ENCODE peak calls at places on chromosomes 1 and 21, in seven cellular contexts. One of them, this sample, is unnamed.

GRCh38 chr1:108627951-108628350 is 32.9 kb downstream of the HENMT1 start:
- DNase-seq in sigmoid colon: no peak
- DNase-seq in pancreas: no peak
- DNase-seq in AG04450: no peak
- DNase-seq in AG10803: no peak
- DNase-seq in CD8-positive, alpha-beta memory T cell: no peak
- DNase-seq in GM06990: no peak
- DNase-seq in this sample: no peak

GRCh38 chr1:212062832-212063438 is 27.4 kb downstream of the DTL start:
- DNase-seq in sigmoid colon: no peak
- DNase-seq in pancreas: no peak
- DNase-seq in AG04450: peak
- DNase-seq in AG10803: peak
- DNase-seq in CD8-positive, alpha-beta memory T cell: peak
- DNase-seq in GM06990: no peak
- DNase-seq in this sample: peak

GRCh38 chr1:95233321-95233736 is 681 bp upstream of the RWDD3 start:
- DNase-seq in sigmoid colon: peak
- DNase-seq in pancreas: peak
- DNase-seq in AG04450: no peak
- DNase-seq in AG10803: peak
- DNase-seq in CD8-positive, alpha-beta memory T cell: no peak
- DNase-seq in GM06990: no peak
- DNase-seq in this sample: peak

GRCh38 chr21:35375115-35375514 is 326.0 kb upstream of the RUNX1 start:
- DNase-seq in sigmoid colon: peak
- DNase-seq in pancreas: no peak
- DNase-seq in AG04450: peak
- DNase-seq in AG10803: peak
- DNase-seq in CD8-positive, alpha-beta memory T cell: no peak
- DNase-seq in GM06990: no peak
- DNase-seq in this sample: peak

GRCh38 chr1:44620072-44620471 is 54.2 kb downstream of the TMEM53 start:
- DNase-seq in sigmoid colon: no peak
- DNase-seq in pancreas: no peak
- DNase-seq in AG04450: no peak
- DNase-seq in AG10803: no peak
- DNase-seq in CD8-positive, alpha-beta memory T cell: no peak
- DNase-seq in GM06990: no peak
- DNase-seq in this sample: no peak

GRCh38 chr1:184541537-184542152 is 154.8 kb downstream of the C1orf21 start:
- DNase-seq in sigmoid colon: peak
- DNase-seq in pancreas: no peak
- DNase-seq in AG04450: no peak
- DNase-seq in AG10803: no peak
- DNase-seq in CD8-positive, alpha-beta memory T cell: no peak
- DNase-seq in GM06990: no peak
- DNase-seq in this sample: peak

GRCh38 chr1:9179450-9179849 is 50.5 kb upstream of the GPR157 start:
- DNase-seq in sigmoid colon: no peak
- DNase-seq in pancreas: no peak
- DNase-seq in AG04450: no peak
- DNase-seq in AG10803: no peak
- DNase-seq in CD8-positive, alpha-beta memory T cell: no peak
- DNase-seq in GM06990: no peak
- DNase-seq in this sample: no peak

GRCh38 chr21:43359081-43359822 is 67.7 kb downstream of the SIK1 start:
- DNase-seq in sigmoid colon: no peak
- DNase-seq in pancreas: no peak
- DNase-seq in AG04450: no peak
- DNase-seq in AG10803: no peak
- DNase-seq in CD8-positive, alpha-beta memory T cell: no peak
- DNase-seq in GM06990: no peak
- DNase-seq in this sample: no peak

GRCh38 chr1:109723351-109723750 is 11.3 kb downstream of the GSTM5 start:
- DNase-seq in sigmoid colon: no peak
- DNase-seq in pancreas: no peak
- DNase-seq in AG04450: no peak
- DNase-seq in AG10803: peak
- DNase-seq in CD8-positive, alpha-beta memory T cell: no peak
- DNase-seq in GM06990: no peak
- DNase-seq in this sample: peak

GRCh38 chr1:6056549-6056948 is 10.9 kb downstream of the KCNAB2 start:
- DNase-seq in sigmoid colon: no peak
- DNase-seq in pancreas: no peak
- DNase-seq in AG04450: no peak
- DNase-seq in AG10803: no peak
- DNase-seq in CD8-positive, alpha-beta memory T cell: no peak
- DNase-seq in GM06990: no peak
- DNase-seq in this sample: no peak

GRCh38 chr1:69824932-69825331 is 257.2 kb downstream of the LRRC7 start:
- DNase-seq in sigmoid colon: no peak
- DNase-seq in pancreas: no peak
- DNase-seq in AG04450: no peak
- DNase-seq in AG10803: peak
- DNase-seq in CD8-positive, alpha-beta memory T cell: no peak
- DNase-seq in GM06990: no peak
- DNase-seq in this sample: no peak

GRCh38 chr1:15573477-15573876 is 11.4 kb downstream of the AGMAT start:
- DNase-seq in sigmoid colon: no peak
- DNase-seq in pancreas: no peak
- DNase-seq in AG04450: no peak
- DNase-seq in AG10803: peak
- DNase-seq in CD8-positive, alpha-beta memory T cell: no peak
- DNase-seq in GM06990: no peak
- DNase-seq in this sample: peak

GRCh38 chr21:28754127-28754611 is 238.5 kb downstream of the LTN1 start:
- DNase-seq in sigmoid colon: peak
- DNase-seq in pancreas: no peak
- DNase-seq in AG04450: peak
- DNase-seq in AG10803: peak
- DNase-seq in CD8-positive, alpha-beta memory T cell: no peak
- DNase-seq in GM06990: no peak
- DNase-seq in this sample: peak

GRCh38 chr1:224736619-224737352 is 120.7 kb downstream of the CNIH3 start:
- DNase-seq in sigmoid colon: peak
- DNase-seq in pancreas: no peak
- DNase-seq in AG04450: no peak
- DNase-seq in AG10803: peak
- DNase-seq in CD8-positive, alpha-beta memory T cell: no peak
- DNase-seq in GM06990: peak
- DNase-seq in this sample: peak

GRCh38 chr1:180343931-180344406 is 113.9 kb downstream of the LHX4 start:
- DNase-seq in sigmoid colon: no peak
- DNase-seq in pancreas: no peak
- DNase-seq in AG04450: no peak
- DNase-seq in AG10803: peak
- DNase-seq in CD8-positive, alpha-beta memory T cell: no peak
- DNase-seq in GM06990: no peak
- DNase-seq in this sample: peak

GRCh38 chr1:20551945-20552727 is at the start of gene FAM43B:
- DNase-seq in sigmoid colon: peak
- DNase-seq in pancreas: peak
- DNase-seq in AG04450: no peak
- DNase-seq in AG10803: no peak
- DNase-seq in CD8-positive, alpha-beta memory T cell: no peak
- DNase-seq in GM06990: no peak
- DNase-seq in this sample: peak

GRCh38 chr1:208437416-208437815 is 193.2 kb upstream of the PLXNA2 start:
- DNase-seq in sigmoid colon: no peak
- DNase-seq in pancreas: no peak
- DNase-seq in AG04450: no peak
- DNase-seq in AG10803: peak
- DNase-seq in CD8-positive, alpha-beta memory T cell: no peak
- DNase-seq in GM06990: no peak
- DNase-seq in this sample: no peak

GRCh38 chr21:46153259-46154154 is 1.9 kb downstream of the FTCD start:
- DNase-seq in sigmoid colon: peak
- DNase-seq in pancreas: peak
- DNase-seq in AG04450: no peak
- DNase-seq in AG10803: peak
- DNase-seq in CD8-positive, alpha-beta memory T cell: peak
- DNase-seq in GM06990: no peak
- DNase-seq in this sample: peak

GRCh38 chr1:28173980-28174297 is 2.6 kb downstream of the PTAFR start:
- DNase-seq in sigmoid colon: no peak
- DNase-seq in pancreas: no peak
- DNase-seq in AG04450: peak
- DNase-seq in AG10803: peak
- DNase-seq in CD8-positive, alpha-beta memory T cell: no peak
- DNase-seq in GM06990: peak
- DNase-seq in this sample: peak
- H3K4me3 ChIP-seq in sigmoid colon: no peak
- H3K4me3 ChIP-seq in pancreas: peak
- H3K4me3 ChIP-seq in AG04450: no peak
- H3K4me3 ChIP-seq in AG10803: no peak
- H3K4me3 ChIP-seq in CD8-positive, alpha-beta memory T cell: no peak
- H3K4me3 ChIP-seq in GM06990: peak
- H3K4me3 ChIP-seq in this sample: no peak

DNA sequence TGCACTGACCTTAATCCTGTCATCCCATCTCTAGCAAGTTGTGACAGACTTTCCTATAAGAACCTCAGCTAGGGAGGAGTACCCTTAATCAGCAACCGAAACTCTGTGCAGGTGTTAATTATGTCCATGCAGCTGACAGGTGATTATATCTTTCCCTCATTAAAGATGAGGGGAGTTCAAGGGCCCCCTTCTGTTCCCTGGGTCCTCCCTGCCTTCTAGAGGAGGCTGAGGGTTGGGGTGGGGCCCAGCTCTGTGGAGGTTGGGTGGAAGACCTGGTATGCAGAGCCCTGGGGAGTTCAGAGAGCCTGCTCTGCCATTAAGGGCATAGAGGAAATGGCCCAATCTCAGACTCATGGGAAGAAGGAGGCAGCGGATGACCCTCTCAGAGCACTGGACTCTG is 35.6 kb upstream of the CRNN start:
- DNase-seq in sigmoid colon: no peak
- DNase-seq in pancreas: no peak
- DNase-seq in AG04450: no peak
- DNase-seq in AG10803: no peak
- DNase-seq in CD8-positive, alpha-beta memory T cell: no peak
- DNase-seq in GM06990: no peak
- DNase-seq in this sample: no peak
- H3K4me3 ChIP-seq in sigmoid colon: no peak
- H3K4me3 ChIP-seq in pancreas: no peak
- H3K4me3 ChIP-seq in AG04450: no peak
- H3K4me3 ChIP-seq in AG10803: no peak
- H3K4me3 ChIP-seq in CD8-positive, alpha-beta memory T cell: no peak
- H3K4me3 ChIP-seq in GM06990: no peak
- H3K4me3 ChIP-seq in this sample: no peak

GRCh38 chr21:45093064-45093532 is 18.7 kb downstream of the ADARB1 start:
- DNase-seq in sigmoid colon: no peak
- DNase-seq in pancreas: no peak
- DNase-seq in AG04450: no peak
- DNase-seq in AG10803: no peak
- DNase-seq in CD8-positive, alpha-beta memory T cell: no peak
- DNase-seq in GM06990: no peak
- DNase-seq in this sample: no peak
- H3K4me3 ChIP-seq in sigmoid colon: no peak
- H3K4me3 ChIP-seq in pancreas: no peak
- H3K4me3 ChIP-seq in AG04450: no peak
- H3K4me3 ChIP-seq in AG10803: no peak
- H3K4me3 ChIP-seq in CD8-positive, alpha-beta memory T cell: no peak
- H3K4me3 ChIP-seq in GM06990: no peak
- H3K4me3 ChIP-seq in this sample: no peak

DNA sequence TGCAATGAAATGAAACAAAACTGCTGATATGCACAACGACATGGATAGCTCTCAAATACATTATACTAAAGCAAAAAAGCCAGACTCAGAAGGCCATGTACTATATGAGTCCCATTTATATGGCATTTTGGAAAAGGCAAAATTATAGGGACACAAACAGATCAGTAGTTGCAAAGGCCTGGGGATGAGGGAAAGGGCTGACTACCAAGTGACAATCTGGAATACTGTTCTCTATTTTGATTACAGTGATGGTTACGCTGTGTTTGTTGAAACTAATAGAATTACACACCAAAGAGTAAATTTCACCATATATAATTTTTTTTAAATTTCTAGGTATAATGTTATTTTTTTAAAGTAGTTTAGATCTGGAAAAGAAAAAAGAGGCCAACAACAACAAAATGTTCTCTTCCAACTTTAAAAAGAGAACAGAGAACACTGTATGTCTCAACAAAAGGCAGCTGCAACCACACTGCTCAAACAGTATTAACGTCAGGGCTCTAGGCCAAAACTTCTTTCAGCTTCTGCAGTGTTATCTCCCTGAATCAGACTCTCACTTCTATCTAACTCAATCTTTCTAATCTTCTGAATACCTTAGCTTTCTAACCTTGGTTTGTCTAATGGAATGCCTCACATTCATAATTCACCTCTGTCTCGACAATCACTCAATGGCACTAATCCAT is 75.8 kb downstream of the FOXJ3 start:
- DNase-seq in sigmoid colon: no peak
- DNase-seq in pancreas: no peak
- DNase-seq in AG04450: no peak
- DNase-seq in AG10803: peak
- DNase-seq in CD8-positive, alpha-beta memory T cell: no peak
- DNase-seq in GM06990: peak
- DNase-seq in this sample: peak
- H3K4me3 ChIP-seq in sigmoid colon: no peak
- H3K4me3 ChIP-seq in pancreas: no peak
- H3K4me3 ChIP-seq in AG04450: no peak
- H3K4me3 ChIP-seq in AG10803: no peak
- H3K4me3 ChIP-seq in CD8-positive, alpha-beta memory T cell: no peak
- H3K4me3 ChIP-seq in GM06990: no peak
- H3K4me3 ChIP-seq in this sample: peak

GRCh38 chr1:117753232-117753631 is 147.4 kb downstream of the TENT5C start:
- DNase-seq in sigmoid colon: no peak
- DNase-seq in pancreas: no peak
- DNase-seq in AG04450: no peak
- DNase-seq in AG10803: no peak
- DNase-seq in CD8-positive, alpha-beta memory T cell: no peak
- DNase-seq in GM06990: no peak
- DNase-seq in this sample: no peak

GRCh38 chr1:117758444-117759316 is 152.8 kb downstream of the TENT5C start:
- DNase-seq in sigmoid colon: peak
- DNase-seq in pancreas: peak
- DNase-seq in AG04450: peak
- DNase-seq in AG10803: peak
- DNase-seq in CD8-positive, alpha-beta memory T cell: peak
- DNase-seq in GM06990: peak
- DNase-seq in this sample: peak

GRCh38 chr1:117757668-117758067 is 151.8 kb downstream of the TENT5C start:
- DNase-seq in sigmoid colon: no peak
- DNase-seq in pancreas: no peak
- DNase-seq in AG04450: no peak
- DNase-seq in AG10803: peak
- DNase-seq in CD8-positive, alpha-beta memory T cell: no peak
- DNase-seq in GM06990: no peak
- DNase-seq in this sample: no peak

GRCh38 chr1:117754061-117754969 is 148.5 kb downstream of the TENT5C start:
- DNase-seq in sigmoid colon: no peak
- DNase-seq in pancreas: peak
- DNase-seq in AG04450: peak
- DNase-seq in AG10803: peak
- DNase-seq in CD8-positive, alpha-beta memory T cell: peak
- DNase-seq in GM06990: no peak
- DNase-seq in this sample: peak

GRCh38 chr1:117753652-117754051 is 147.8 kb downstream of the TENT5C start:
- DNase-seq in sigmoid colon: no peak
- DNase-seq in pancreas: no peak
- DNase-seq in AG04450: peak
- DNase-seq in AG10803: peak
- DNase-seq in CD8-positive, alpha-beta memory T cell: no peak
- DNase-seq in GM06990: no peak
- DNase-seq in this sample: peak
- H3K4me3 ChIP-seq in sigmoid colon: peak
- H3K4me3 ChIP-seq in pancreas: peak
- H3K4me3 ChIP-seq in AG04450: no peak
- H3K4me3 ChIP-seq in AG10803: no peak
- H3K4me3 ChIP-seq in CD8-positive, alpha-beta memory T cell: no peak
- H3K4me3 ChIP-seq in GM06990: no peak
- H3K4me3 ChIP-seq in this sample: no peak